ENCODE peak calls at places on chromosome 16, in six cellular contexts. N, U, G, V, Y and K are unnamed samples.

GRCh38 chr16:24969071-24969470 is 46.1 kb downstream of the ARHGAP17 start:
- DNase-seq in N (no peak), U (no peak), G (no peak), V (no peak), Y (no peak), K (no peak)

GRCh38 chr16:60318486-60318885 is 1584.4 kb upstream of the GOT2 start:
- DNase-seq in N (no peak), U (no peak), G (no peak), V (no peak), Y (no peak), K (no peak)

GRCh38 chr16:11914210-11914758 is 1.5 kb downstream of the GSPT1 start:
- DNase-seq in N (no peak), U (no peak), G (no peak), V (no peak), Y (peak; percentile 18), K (peak; percentile 48)

GRCh38 chr16:56115817-56116576 is 75.3 kb upstream of the GNAO1 start:
- DNase-seq in N (no peak), U (no peak), G (no peak), V (no peak), Y (no peak), K (no peak)

GRCh38 chr16:24986512-24987303 is 28.5 kb downstream of the ARHGAP17 start:
- DNase-seq in N (no peak), U (peak; percentile 81), G (no peak), V (peak; percentile 62), Y (peak; percentile 72), K (no peak)

GRCh38 chr16:3101018-3101840 is 2.1 kb upstream of the ZSCAN10 start:
- DNase-seq in N (no peak), U (no peak), G (peak; percentile 22), V (no peak), Y (peak; percentile 79), K (peak; percentile 53)

GRCh38 chr16:4661661-4662060 is 31.7 kb upstream of the NUDT16L1 start:
- DNase-seq in N (no peak), U (peak; percentile 23), G (no peak), V (no peak), Y (no peak), K (no peak)

GRCh38 chr16:10992112-10992511 is 47.7 kb downstream of the CLEC16A start:
- DNase-seq in N (no peak), U (peak; percentile 53), G (no peak), V (peak; percentile 66), Y (no peak), K (no peak)

GRCh38 chr16:86682219-86682904 is 104.0 kb downstream of the FOXL1 start:
- DNase-seq in N (no peak), U (no peak), G (no peak), V (no peak), Y (no peak), K (no peak)

GRCh38 chr16:47965439-47965838 is 190.4 kb downstream of the ABCC12 start:
- DNase-seq in N (no peak), U (no peak), G (no peak), V (no peak), Y (no peak), K (no peak)

GRCh38 chr16:65697516-65697915 is 575.7 kb upstream of the CDH11 start:
- DNase-seq in N (no peak), U (no peak), G (no peak), V (no peak), Y (no peak), K (no peak)

GRCh38 chr16:12426122-12426521 is 377.6 kb downstream of the CPPED1 start:
- DNase-seq in N (no peak), U (peak; percentile 49), G (no peak), V (no peak), Y (no peak), K (no peak)

DNA sequence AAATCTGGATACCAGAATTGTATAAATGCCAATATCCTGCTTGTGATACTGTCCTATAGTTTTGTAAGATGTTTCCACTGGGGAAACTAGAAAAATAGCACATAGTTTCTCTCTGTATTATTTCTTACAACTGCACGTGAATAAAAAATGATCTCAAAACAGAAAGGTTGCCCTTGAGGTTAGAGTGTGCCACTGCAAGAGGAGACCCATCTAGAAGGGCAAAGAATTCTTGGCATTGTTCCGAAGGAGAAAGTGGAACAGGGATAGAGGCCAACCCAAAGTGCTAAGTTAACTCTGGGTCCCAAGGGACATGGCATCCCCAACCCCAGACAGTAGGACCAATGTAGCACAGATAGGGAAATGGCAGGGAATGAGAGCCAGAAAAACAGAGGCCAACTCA is 477.5 kb upstream of the HSBP1 start:
- DNase-seq in N (no peak), U (no peak), G (no peak), V (no peak), Y (no peak), K (no peak)
- TF ChIP-seq CTCF in N (no peak), U (no peak), G (no peak), V (no peak), Y (no peak), K (no peak)

DNA sequence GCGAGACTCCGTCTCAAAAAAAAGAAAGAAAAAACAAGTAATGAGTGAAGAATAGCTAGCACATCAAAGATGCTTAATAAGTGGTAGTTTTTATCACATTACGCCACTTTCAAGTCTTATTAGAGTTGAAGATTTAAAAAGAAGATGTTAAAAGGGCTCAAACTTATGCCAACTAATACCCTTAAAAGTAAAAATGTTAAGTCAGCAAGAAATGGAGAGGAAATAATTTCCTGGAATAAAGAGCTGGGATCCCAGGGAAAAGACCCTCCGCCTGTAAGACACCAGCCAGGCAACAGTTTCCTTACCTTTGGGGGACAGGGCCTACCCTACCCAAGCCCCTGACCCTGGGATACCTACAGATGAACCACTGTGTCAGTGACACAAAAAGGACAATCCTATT is 3.6 kb downstream of the XPO6 start:
- DNase-seq in N (no peak), U (no peak), G (no peak), V (no peak), Y (no peak), K (no peak)
- H3K4me3 ChIP-seq in N (no peak overlapping the region), U (no peak overlapping the region), G (peak overlapping the region; percentile 5), V (no peak overlapping the region), Y (peak overlapping the region; percentile 95), K (no peak overlapping the region)

GRCh38 chr16:1122031-1122765 is 26.2 kb upstream of the C1QTNF8 start:
- DNase-seq in N (no peak), U (no peak), G (no peak), V (no peak), Y (no peak), K (no peak)
- TF ChIP-seq CTCF in N (no peak), U (no peak), G (no peak), V (no peak), Y (no peak), K (no peak)

DNA sequence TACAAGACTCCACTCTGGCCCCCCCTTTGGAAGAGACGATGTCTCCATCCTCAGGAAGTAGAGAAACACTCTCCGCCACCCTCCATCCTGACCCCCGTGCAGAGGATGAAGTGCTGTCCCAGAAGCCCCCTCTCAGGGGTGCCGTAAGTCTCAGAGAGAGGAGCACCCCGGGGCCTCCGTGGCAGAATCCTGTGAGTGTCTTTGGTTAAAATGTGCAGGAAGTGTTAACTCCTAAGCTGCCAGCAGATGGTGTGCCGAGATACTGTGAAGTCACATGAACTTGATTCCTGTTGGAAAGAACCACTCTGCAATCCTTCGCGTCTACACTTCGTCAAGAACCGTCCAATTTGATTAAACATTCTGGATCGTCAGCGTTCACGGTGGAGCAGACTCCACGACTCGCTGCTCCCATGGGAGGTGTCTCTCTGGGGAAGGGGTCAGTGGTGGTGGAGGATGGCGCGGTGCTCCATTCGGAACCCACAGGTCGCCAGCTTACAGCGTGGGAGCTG is 5.6 kb downstream of the BANP start:
- DNase-seq in N (no peak), U (peak; percentile 70), G (no peak), V (peak; percentile 45), Y (peak; percentile 60), K (peak; percentile 65)
- H3K4me3 ChIP-seq in N (no peak overlapping the region), U (no peak overlapping the region), G (peak overlapping the region; percentile 39), V (peak overlapping the region; percentile 2), Y (no peak overlapping the region), K (peak overlapping the region; percentile 17)

GRCh38 chr16:57284206-57284951 is at the start of gene PLLP:
- DNase-seq in N (peak; percentile 75), U (no peak), G (no peak), V (peak; percentile 9), Y (no peak), K (peak; percentile 37)

GRCh38 chr16:57284952-57285263 is 436 bp upstream of the PLLP start:
- DNase-seq in N (no peak), U (no peak), G (no peak), V (no peak), Y (peak; percentile 54), K (no peak)

GRCh38 chr16:57282510-57283213 is 1.8 kb downstream of the PLLP start:
- DNase-seq in N (no peak), U (no peak), G (no peak), V (no peak), Y (no peak), K (no peak)

GRCh38 chr16:57283956-57284205 is 591 bp downstream of the PLLP start:
- DNase-seq in N (no peak), U (no peak), G (no peak), V (no peak), Y (no peak), K (no peak)

DNA sequence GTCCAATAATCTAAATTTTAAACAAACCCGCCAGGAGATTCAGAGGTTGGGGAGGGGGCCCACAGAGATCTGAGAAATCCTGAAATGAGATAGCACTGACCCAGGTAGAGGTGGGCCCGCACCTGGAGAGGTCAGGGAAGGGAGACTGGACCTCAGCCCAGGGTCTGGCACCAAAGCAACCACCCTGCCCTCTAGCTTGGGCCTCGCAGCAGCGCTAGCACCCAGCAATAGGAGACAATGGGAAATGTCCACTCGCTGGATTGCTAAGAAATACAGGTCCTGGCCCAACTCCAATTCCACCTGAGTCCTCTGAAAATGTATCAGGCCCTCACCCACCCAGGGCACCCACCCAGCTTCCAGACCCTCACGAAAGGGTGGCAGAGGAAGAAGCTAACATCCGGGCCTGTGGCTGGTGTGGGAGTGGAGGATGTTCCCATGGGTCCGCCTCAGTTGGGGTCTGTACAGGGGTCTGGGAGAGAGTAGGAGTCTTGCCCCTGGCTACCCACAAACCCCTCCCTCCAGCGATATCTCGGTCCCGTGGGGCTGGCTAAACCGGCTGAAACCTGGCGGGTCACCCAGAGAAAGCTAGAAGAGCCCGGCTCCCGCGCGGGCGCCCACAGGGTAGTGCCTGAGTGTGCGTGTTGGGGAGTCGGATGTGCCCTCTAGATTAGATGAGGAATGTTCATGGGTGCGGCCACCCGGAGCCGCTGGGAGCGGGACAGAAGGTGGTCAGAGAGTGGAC is 1.1 kb downstream of the PLLP start:
- DNase-seq in N (peak; percentile 54), U (no peak), G (no peak), V (no peak), Y (peak; percentile 30), K (no peak)
- TF ChIP-seq CTCF in N (no peak), U (no peak), G (no peak), V (no peak), Y (no peak), K (no peak)